ENCODE peak calls at places on chromosome 11, in nine cellular contexts. B is AG10803; U is HS-5; N is LoVo; W is posterior cingulate gyrus; R is T1000; O is central memory CD8-positive, alpha-beta T cell; Y is NCI-H146; Z is psoas muscle. P is an unnamed sample.

GRCh38 chr11:25860677-25861445 is 471.1 kb upstream of the ANO3 start:
- DNase-seq in B (no peak), U (peak), N (peak), W (no peak), R (no peak), O (no peak), Y (no peak), Z (no peak), P (peak)

GRCh38 chr11:114606003-114606801 is 10.6 kb upstream of the NXPE4 start:
- DNase-seq in B (peak), U (no peak), N (no peak), W (no peak), R (no peak), O (no peak), Y (no peak), Z (no peak), P (no peak)

GRCh38 chr11:17148536-17148935 is 59.2 kb downstream of the PIK3C2A start:
- DNase-seq in B (no peak), U (no peak), N (no peak), W (no peak), R (no peak), O (no peak), Y (no peak), Z (no peak), P (no peak)

GRCh38 chr11:75733346-75734107 is 15.9 kb downstream of the MOGAT2 start:
- DNase-seq in B (peak), U (no peak), N (no peak), W (no peak), R (no peak), O (no peak), Y (peak), Z (no peak), P (peak)

GRCh38 chr11:98365185-98365584 is 655.6 kb upstream of the CNTN5 start:
- DNase-seq in B (no peak), U (peak), N (peak), W (no peak), R (no peak), O (no peak), Y (no peak), Z (no peak), P (no peak)

GRCh38 chr11:105862736-105863367 is 159.2 kb downstream of the MSANTD4 start:
- DNase-seq in B (peak), U (peak), N (peak), W (no peak), R (no peak), O (no peak), Y (peak), Z (no peak), P (peak)

GRCh38 chr11:4848908-4849307 is at the start of gene OR51S1:
- DNase-seq in B (no peak), U (no peak), N (no peak), W (no peak), R (no peak), O (no peak), Y (no peak), Z (no peak), P (no peak)

GRCh38 chr11:96324912-96325311 is 18.1 kb downstream of the MAML2 start:
- DNase-seq in B (peak), U (no peak), N (peak), W (no peak), R (no peak), O (no peak), Y (no peak), Z (no peak), P (peak)

GRCh38 chr11:73229321-73230275 is 11.5 kb downstream of the P2RY2 start:
- DNase-seq in B (no peak), U (no peak), N (no peak), W (no peak), R (no peak), O (no peak), Y (no peak), Z (peak), P (no peak)

GRCh38 chr11:111966678-111967077 is 29.5 kb downstream of the DIXDC1 start:
- DNase-seq in B (no peak), U (no peak), N (no peak), W (no peak), R (no peak), O (no peak), Y (no peak), Z (no peak), P (no peak)

GRCh38 chr11:130435671-130436070 is 7.3 kb upstream of the ADAMTS8 start:
- DNase-seq in B (no peak), U (no peak), N (no peak), W (no peak), R (no peak), O (no peak), Y (no peak), Z (no peak), P (no peak)

GRCh38 chr11:17991799-17992433 is 20.9 kb downstream of the SERGEF start:
- DNase-seq in B (peak), U (no peak), N (peak), W (peak), R (no peak), O (no peak), Y (peak), Z (no peak), P (peak)

GRCh38 chr11:2213890-2214526 is 42.4 kb upstream of the TH start:
- DNase-seq in B (no peak), U (no peak), N (no peak), W (no peak), R (no peak), O (peak), Y (no peak), Z (peak), P (no peak)

GRCh38 chr11:123672568-123672967 is 18.1 kb upstream of the SCN3B start:
- DNase-seq in B (no peak), U (no peak), N (no peak), W (peak), R (no peak), O (no peak), Y (no peak), Z (no peak), P (no peak)

GRCh38 chr11:126359431-126360048 is 4.1 kb downstream of the ST3GAL4 start:
- DNase-seq in B (peak), U (no peak), N (no peak), W (peak), R (no peak), O (no peak), Y (no peak), Z (peak), P (peak)

GRCh38 chr11:33063326-33063775 is 24.0 kb downstream of the TCP11L1 start:
- DNase-seq in B (peak), U (peak), N (no peak), W (no peak), R (no peak), O (no peak), Y (no peak), Z (no peak), P (no peak)

GRCh38 chr11:130601764-130602163 is 153.3 kb downstream of the ADAMTS15 start:
- DNase-seq in B (no peak), U (no peak), N (no peak), W (no peak), R (no peak), O (no peak), Y (no peak), Z (no peak), P (no peak)

GRCh38 chr11:4134844-4135243 is 40.2 kb downstream of the RRM1 start:
- DNase-seq in B (peak), U (peak), N (peak), W (no peak), R (no peak), O (no peak), Y (no peak), Z (no peak), P (no peak)

GRCh38 chr11:75673977-75674582 is 5.2 kb upstream of the MAP6 start:
- DNase-seq in B (peak), U (peak), N (no peak), W (no peak), R (no peak), O (no peak), Y (no peak), Z (no peak), P (no peak)

GRCh38 chr11:109089144-109089543 is 332.8 kb upstream of the C11orf87 start:
- DNase-seq in B (no peak), U (no peak), N (no peak), W (no peak), R (no peak), O (no peak), Y (no peak), Z (no peak), P (no peak)

GRCh38 chr11:1510928-1511327 is 24.3 kb upstream of the MOB2 start:
- DNase-seq in B (no peak), U (no peak), N (no peak), W (no peak), R (no peak), O (no peak), Y (no peak), Z (peak), P (no peak)

GRCh38 chr11:130715085-130715932 is 201.0 kb downstream of the SNX19 start:
- DNase-seq in B (no peak), U (no peak), N (no peak), W (no peak), R (no peak), O (no peak), Y (no peak), Z (no peak), P (no peak)

GRCh38 chr11:100247701-100248100 is 439.4 kb upstream of the ARHGAP42 start:
- DNase-seq in B (no peak), U (no peak), N (no peak), W (no peak), R (no peak), O (no peak), Y (no peak), Z (no peak), P (no peak)

P was measured in myocyte.